ENCODE peak calls at places on chromosomes 6 and 20, in seven cellular contexts. A is psoas muscle, I is tibial artery, X is endothelial cell, V is thyroid gland, Q is progenitor cell of endocrine pancreas, R is neural crest cell. B is an unnamed sample.

GRCh38 chr6:35293681-35294080 is 3.9 kb upstream of the DEF6 start:
- DNase-seq in I (peak), Q (no peak), R (no peak), A (no peak), V (no peak), X (no peak), B (no peak)

GRCh38 chr20:11544029-11544678 is 373.5 kb upstream of the BTBD3 start:
- DNase-seq in X (peak), V (peak), A (no peak), R (peak), I (no peak), Q (peak), B (no peak)

GRCh38 chr6:150156460-150156859 is 13.6 kb downstream of the PPP1R14C start:
- DNase-seq in X (no peak), Q (no peak), I (no peak), R (no peak), V (no peak), A (no peak), B (no peak)

GRCh38 chr20:50358959-50359358 is 151.2 kb upstream of the PTPN1 start:
- DNase-seq in A (no peak), I (no peak), X (no peak), V (no peak), Q (no peak), R (no peak), B (no peak)

GRCh38 chr6:131761061-131761761 is 46.6 kb upstream of the ENPP1 start:
- DNase-seq in I (no peak), Q (no peak), X (no peak), A (no peak), V (no peak), R (no peak), B (no peak)

GRCh38 chr20:62064788-62065668 is 653 bp downstream of the TAF4 start:
- DNase-seq in V (peak), X (peak), I (no peak), A (peak), R (peak), Q (no peak), B (no peak)

GRCh38 chr6:32131439-32131948 is 1.4 kb upstream of the FKBPL start:
- DNase-seq in V (no peak), R (no peak), I (no peak), Q (no peak), X (no peak), A (peak), B (no peak)

GRCh38 chr6:133621751-133622150 is 267.2 kb upstream of the TCF21 start:
- DNase-seq in X (no peak), I (no peak), V (no peak), Q (no peak), R (no peak), A (no peak), B (no peak)

GRCh38 chr6:106910999-106911949 is 63.3 kb downstream of the CD24 start:
- DNase-seq in Q (no peak), I (no peak), V (no peak), R (no peak), X (peak), A (no peak), B (no peak)

GRCh38 chr6:134073156-134073555 is 20.7 kb upstream of the SLC2A12 start:
- DNase-seq in A (no peak), X (no peak), Q (no peak), I (no peak), R (no peak), V (no peak), B (no peak)

GRCh38 chr6:10219510-10219909 is 195.4 kb downstream of the TFAP2A start:
- DNase-seq in Q (no peak), R (no peak), X (no peak), I (no peak), V (no peak), A (no peak), B (no peak)

GRCh38 chr6:67160820-67161219 is 1453.8 kb upstream of the EYS start:
- DNase-seq in A (no peak), V (no peak), Q (no peak), X (no peak), I (no peak), R (no peak), B (no peak)

GRCh38 chr6:27890351-27891299 is 21.6 kb downstream of the OR2B2 start:
- DNase-seq in R (peak), A (peak), I (no peak), X (peak), Q (no peak), V (peak), B (no peak)

GRCh38 chr6:154731296-154732218 is 1.7 kb upstream of the SCAF8 start:
- DNase-seq in X (no peak), V (no peak), R (no peak), A (no peak), Q (no peak), I (no peak), B (no peak)

GRCh38 chr6:83958250-83958685 is 75.3 kb upstream of the MRAP2 start:
- DNase-seq in I (no peak), R (no peak), A (no peak), X (no peak), V (no peak), Q (no peak), B (no peak)

GRCh38 chr6:83536034-83536646 is 23.8 kb downstream of the PRSS35 start:
- DNase-seq in X (peak), R (peak), A (no peak), V (peak), Q (peak), I (no peak), B (peak)

GRCh38 chr6:159691133-159691962 is 1.7 kb downstream of the SOD2 start:
- DNase-seq in I (no peak), X (no peak), V (no peak), A (no peak), R (no peak), Q (no peak), B (no peak)

GRCh38 chr20:64104667-64105451 is 2.5 kb downstream of the NPBWR2 start:
- DNase-seq in R (no peak), I (peak), V (no peak), X (no peak), A (peak), Q (no peak), B (no peak)

GRCh38 chr6:37576336-37576737 is 76.6 kb upstream of the CCDC167 start:
- DNase-seq in X (no peak), R (no peak), A (no peak), I (no peak), Q (no peak), V (no peak), B (no peak)

GRCh38 chr6:137043710-137044365 is 927 bp downstream of the IL20RA start:
- DNase-seq in I (no peak), A (peak), R (peak), Q (peak), V (peak), X (peak), B (no peak)

GRCh38 chr6:11149551-11149950 is 38.0 kb upstream of the ERVFRD-1 start:
- DNase-seq in I (no peak), Q (no peak), A (no peak), V (no peak), R (no peak), X (no peak), B (no peak)

GRCh38 chr20:6654490-6655247 is 112.8 kb upstream of the BMP2 start:
- DNase-seq in R (no peak), A (no peak), V (no peak), X (no peak), Q (no peak), I (no peak), B (no peak)

GRCh38 chr20:37360515-37361115 is 14.7 kb downstream of the SRC start:
- DNase-seq in I (no peak), R (no peak), V (no peak), Q (no peak), X (no peak), A (no peak), B (no peak)

GRCh38 chr6:105817370-105817769 is 268.8 kb upstream of the PRDM1 start:
- DNase-seq in R (no peak), X (no peak), A (no peak), I (no peak), Q (no peak), V (no peak), B (no peak)

GRCh38 chr6:97654674-97655073 is 371.7 kb upstream of the MMS22L start:
- DNase-seq in Q (no peak), V (no peak), I (no peak), A (no peak), R (no peak), X (no peak), B (no peak)

GRCh38 chr6:28207244-28208179 is 17.6 kb upstream of the ZSCAN9 start:
- DNase-seq in A (no peak), I (no peak), R (peak), V (no peak), Q (no peak), X (peak), B (no peak)

GRCh38 chr6:83853178-83853967 is at the start of gene RIPPLY2:
- DNase-seq in Q (peak), V (peak), X (peak), A (peak), I (peak), R (peak), B (peak)

GRCh38 chr20:19943021-19943659 is 74.0 kb upstream of the NAA20 start:
- DNase-seq in Q (no peak), A (no peak), X (no peak), R (no peak), V (peak), I (no peak), B (no peak)

GRCh38 chr20:33686008-33686983 is at the start of gene E2F1:
- DNase-seq in R (peak), Q (peak), A (peak), X (peak), I (peak), V (peak), B (peak)
- TF ChIP-seq CTCF in R (peak), Q (peak), A (peak), X (peak), I (peak), V (peak), B (no peak)

GRCh38 chr20:13610205-13610604 is 28.5 kb downstream of the TASP1 start:
- DNase-seq in Q (no peak), I (no peak), X (peak), A (no peak), V (no peak), R (no peak), B (no peak)
- TF ChIP-seq CTCF in Q (peak), I (no peak), X (no peak), A (no peak), V (no peak), R (peak), B (no peak)

GRCh38 chr20:38805958-38806854 is 709 bp downstream of the PPP1R16B start:
- DNase-seq in R (peak), Q (peak), V (peak), A (peak), X (peak), I (no peak), B (peak)
- TF ChIP-seq CTCF in R (no peak), Q (no peak), V (no peak), A (no peak), X (peak), I (no peak), B (no peak)

DNA sequence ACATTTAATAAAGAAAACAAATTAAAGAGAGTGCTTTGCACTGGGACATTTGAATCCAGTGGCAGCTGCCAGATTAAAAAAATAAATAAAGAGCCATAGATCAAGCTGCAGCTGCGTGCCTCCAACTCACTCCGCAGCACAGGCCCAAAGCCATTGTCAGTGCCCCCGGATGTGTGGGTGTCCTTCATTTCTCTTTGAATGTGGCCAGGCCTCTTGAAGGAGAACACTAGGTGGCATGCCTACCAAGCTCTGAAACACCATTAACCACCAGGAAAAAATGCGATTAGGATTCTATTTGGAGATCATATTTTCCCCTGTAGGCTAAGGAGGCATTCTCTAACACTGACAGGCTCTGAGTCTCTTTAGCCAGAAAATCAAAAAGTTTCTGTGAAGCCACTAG is 549.8 kb downstream of the PRKN start:
- DNase-seq in A (no peak), V (peak), R (no peak), I (no peak), X (no peak), Q (no peak), B (no peak)
- TF ChIP-seq CTCF in A (peak), V (peak), R (peak), I (peak), X (no peak), Q (no peak), B (no peak)

DNA sequence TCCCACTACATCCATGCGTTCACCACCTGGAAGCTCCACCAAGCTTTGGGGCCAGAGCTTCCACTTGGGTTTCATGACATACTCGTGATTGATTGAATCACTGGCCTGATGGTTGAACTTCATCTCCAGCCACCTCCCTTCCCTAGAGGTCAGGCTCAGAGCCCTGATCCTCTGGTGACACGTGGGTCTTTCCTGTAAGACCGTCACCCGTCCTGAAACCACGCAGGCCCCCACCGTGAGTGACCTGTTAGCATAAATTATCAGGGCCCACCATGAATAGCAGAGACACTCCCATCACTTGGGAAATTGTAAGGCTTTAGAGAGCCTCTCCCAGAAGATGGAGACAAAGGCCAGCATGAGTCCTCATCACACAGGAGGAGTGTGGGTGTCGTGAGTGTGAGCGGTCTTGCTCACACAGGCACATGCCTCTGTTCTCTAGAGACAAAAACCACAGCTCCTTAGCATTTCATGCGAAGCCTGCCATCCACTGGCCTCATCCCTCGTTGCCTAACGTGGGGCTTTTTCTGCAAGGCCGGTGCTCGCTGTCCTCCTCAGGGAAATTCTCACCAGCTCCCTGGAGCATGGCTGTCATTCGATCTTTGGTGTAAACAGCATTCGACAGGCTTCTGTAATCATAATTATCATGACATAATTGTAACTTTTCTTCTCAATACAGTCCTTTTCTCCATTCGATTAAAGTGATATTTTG is 65.1 kb upstream of the DUSP22 start:
- DNase-seq in I (no peak), X (no peak), Q (no peak), V (no peak), R (no peak), A (no peak), B (no peak)
- TF ChIP-seq CTCF in I (no peak), X (no peak), Q (no peak), V (no peak), R (no peak), A (peak), B (no peak)

DNA sequence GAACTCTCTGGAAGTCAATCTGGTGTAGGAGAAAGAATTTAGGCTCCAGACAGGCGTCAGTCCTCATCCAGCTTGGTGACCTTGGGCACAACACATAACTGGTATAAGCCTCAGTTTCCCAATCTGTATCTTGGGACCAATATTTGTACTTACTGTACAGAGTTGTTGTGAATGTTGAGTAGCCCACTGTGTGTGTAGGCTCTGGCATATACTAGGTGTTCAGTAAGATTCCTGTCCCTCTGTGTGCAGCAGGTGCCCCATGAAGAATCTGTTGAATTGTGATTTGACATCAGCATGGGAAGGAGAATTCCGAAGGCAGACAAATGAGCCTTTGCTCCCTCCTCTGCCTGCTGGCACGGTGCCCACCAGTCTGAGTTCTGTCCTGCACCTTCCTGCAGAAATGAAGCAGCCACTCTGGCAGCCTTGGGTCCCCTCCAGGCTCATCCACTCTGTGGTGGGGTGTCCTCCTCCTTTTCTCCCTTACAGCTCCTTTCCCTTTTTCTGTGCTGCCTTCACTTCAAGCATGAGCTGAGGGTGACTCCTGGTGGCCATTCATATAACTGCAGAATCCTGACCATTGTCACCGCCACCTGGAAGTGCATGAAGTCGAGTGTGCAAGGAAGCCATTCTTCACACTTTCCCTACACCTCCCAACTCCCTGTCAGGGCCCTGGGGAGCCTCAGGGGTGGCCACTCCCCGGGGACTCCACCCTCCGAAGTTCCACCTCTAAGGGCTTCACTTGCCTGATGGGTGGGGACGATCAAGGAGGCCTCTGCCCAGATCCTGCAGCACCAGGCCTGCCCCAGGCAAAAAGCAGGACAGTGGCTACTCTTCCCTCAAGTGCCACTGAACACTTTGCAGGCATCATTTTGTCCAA is 48.2 kb downstream of the MRPL14 start:
- DNase-seq in I (peak), R (peak), V (peak), X (peak), A (peak), Q (peak), B (peak)
- TF ChIP-seq CTCF in I (peak), R (peak), V (peak), X (peak), A (peak), Q (peak), B (peak)

GRCh38 chr6:29602564-29603361 is 17.8 kb downstream of the OR2H2 start:
- DNase-seq in A (no peak), R (peak), V (no peak), X (peak), Q (no peak), I (no peak), B (no peak)
- TF ChIP-seq CTCF in A (no peak), R (peak), V (no peak), X (no peak), Q (peak), I (no peak), B (no peak)

GRCh38 chr6:120826253-120826652 is 508.0 kb downstream of the TBC1D32 start:
- DNase-seq in V (peak), I (no peak), Q (peak), R (peak), X (peak), A (no peak), B (no peak)
- TF ChIP-seq CTCF in V (peak), I (no peak), Q (peak), R (peak), X (peak), A (no peak), B (peak)

GRCh38 chr20:46543033-46543432 is 7.4 kb downstream of the OCSTAMP start:
- DNase-seq in X (no peak), A (no peak), I (no peak), V (no peak), R (no peak), Q (no peak), B (no peak)

GRCh38 chr20:46541229-46541935 is 9.1 kb downstream of the OCSTAMP start:
- DNase-seq in R (no peak), A (no peak), I (no peak), X (no peak), V (no peak), Q (no peak), B (no peak)

GRCh38 chr20:46544576-46544975 is 5.9 kb downstream of the OCSTAMP start:
- DNase-seq in V (no peak), I (no peak), A (no peak), Q (no peak), X (no peak), R (no peak), B (no peak)

GRCh38 chr20:46543959-46544358 is 6.5 kb downstream of the OCSTAMP start:
- DNase-seq in Q (no peak), X (no peak), V (no peak), R (no peak), A (no peak), I (no peak), B (no peak)

DNA sequence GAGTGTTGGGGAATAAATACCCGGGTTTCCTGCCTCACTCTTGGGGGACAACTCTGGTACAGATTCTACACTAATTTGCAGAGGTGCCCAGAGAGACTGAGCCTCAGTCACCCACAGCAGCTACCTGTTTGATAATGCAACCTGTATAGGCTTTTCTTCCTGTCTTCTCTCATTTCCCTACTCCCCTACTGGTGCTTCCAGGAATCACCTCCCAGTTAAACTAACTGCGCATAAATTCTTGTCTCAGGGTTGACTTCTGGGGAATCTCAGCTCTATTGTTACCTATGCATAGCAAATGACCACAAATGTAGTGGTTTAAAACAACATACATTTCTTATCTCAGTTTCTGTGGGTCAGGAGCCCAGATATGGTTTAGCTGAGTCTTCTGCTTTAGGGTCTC is 11.3 kb downstream of the OCSTAMP start:
- DNase-seq in Q (no peak), X (no peak), V (no peak), R (no peak), A (no peak), I (no peak), B (no peak)
- TF ChIP-seq CTCF in Q (peak), X (peak), V (no peak), R (peak), A (no peak), I (no peak), B (no peak)